ENCODE peak calls at places on chromosome 5, in eight cellular contexts. Q is epithelial cell of proximal tubule; V is fibroblast of mammary gland; X is stimulated activated CD8-positive, alpha-beta memory T cell treated with anti-CD3 and anti-CD28 coated beads, Interleukin-4, amount 100 ng/mL, for 1 hour; L is activated CD4-positive, CD25-positive, alpha-beta regulatory T cell; S is fibroblast of gingiva; J is left lung; N is adipocyte. A is an unnamed sample.

GRCh38 chr5:148387325-148387724 is 3.6 kb downstream of the FBXO38 start:
- DNase-seq in J (no peak), S (peak), X (no peak), L (no peak), Q (no peak), V (peak), N (peak), A (peak)

GRCh38 chr5:140298183-140298601 is 4.7 kb downstream of the PFDN1 start:
- DNase-seq in X (no peak), J (no peak), V (peak), Q (peak), L (no peak), N (peak), S (no peak), A (peak)

GRCh38 chr5:180208435-180209081 is 453 bp downstream of the RASGEF1C start:
- DNase-seq in S (no peak), Q (no peak), V (no peak), X (no peak), L (no peak), N (peak), J (no peak), A (no peak)

GRCh38 chr5:146466521-146467349 is 19.6 kb downstream of the TCERG1 start:
- DNase-seq in X (no peak), Q (no peak), V (peak), N (peak), L (no peak), J (no peak), S (peak), A (peak)

GRCh38 chr5:111083323-111083722 is 8.8 kb upstream of the WDR36 start:
- DNase-seq in X (no peak), L (no peak), S (no peak), J (no peak), Q (no peak), V (no peak), N (no peak), A (no peak)

GRCh38 chr5:57754616-57755015 is 272.0 kb upstream of the ACTBL2 start:
- DNase-seq in L (no peak), N (no peak), Q (no peak), J (no peak), V (peak), X (no peak), S (peak), A (peak)

GRCh38 chr5:180435594-180435993 is 58.6 kb upstream of the CNOT6 start:
- DNase-seq in S (no peak), Q (no peak), L (no peak), V (no peak), J (no peak), X (no peak), N (no peak), A (no peak)

GRCh38 chr5:151461312-151461711 is 13.9 kb downstream of the SLC36A1 start:
- DNase-seq in X (no peak), S (no peak), Q (no peak), V (no peak), L (no peak), N (no peak), J (no peak), A (no peak)

GRCh38 chr5:33313150-33313549 is 127.6 kb upstream of the TARS1 start:
- DNase-seq in N (peak), X (no peak), L (no peak), Q (peak), V (peak), J (no peak), S (peak), A (peak)

A was measured in HCEC 1CT.